ENCODE peak calls at places on chromosome 5, in ten cellular contexts. E is mesendoderm, U is mammary epithelial cell, D is HepG2, L is GM23338, V is A549, F is astrocyte, Z is fibroblast of lung, R is PC-3, H is hepatocyte. W is an unnamed sample.

GRCh38 chr5:123035950-123036390 is 555 bp downstream of the PPIC start:
- DNase-seq in E (peak), U (peak), D (peak), L (peak), V (peak), F (peak), Z (peak), R (peak), H (peak), W (peak)

GRCh38 chr5:56575821-56576220 is 239.5 kb upstream of the MAP3K1 start:
- DNase-seq in E (no peak), U (no peak), D (no peak), L (no peak), V (no peak), F (no peak), Z (no peak), R (peak), H (no peak), W (no peak)

GRCh38 chr5:150515446-150515845 is 7.5 kb downstream of the NDST1 start:
- DNase-seq in E (peak), U (no peak), D (no peak), L (no peak), V (no peak), F (peak), Z (peak), R (no peak), H (no peak), W (peak)

GRCh38 chr5:95667678-95668077 is 15.1 kb downstream of the SPATA9 start:
- DNase-seq in E (no peak), U (no peak), D (no peak), L (no peak), V (no peak), F (no peak), Z (no peak), R (no peak), H (no peak), W (no peak)

GRCh38 chr5:80109549-80110478 is 74.7 kb downstream of the THBS4 start:
- DNase-seq in E (no peak), U (no peak), D (no peak), L (peak), V (no peak), F (no peak), Z (no peak), R (no peak), H (peak), W (no peak)

GRCh38 chr5:32115985-32116384 is 58.1 kb downstream of the GOLPH3 start:
- DNase-seq in E (peak), U (no peak), D (no peak), L (peak), V (peak), F (no peak), Z (no peak), R (no peak), H (no peak), W (no peak)

GRCh38 chr5:116563909-116564308 is 10.7 kb downstream of the SEMA6A start:
- DNase-seq in E (no peak), U (no peak), D (no peak), L (no peak), V (no peak), F (no peak), Z (no peak), R (no peak), H (no peak), W (no peak)

GRCh38 chr5:160315968-160316367 is 3.6 kb upstream of the CCNJL start:
- DNase-seq in E (peak), U (peak), D (peak), L (no peak), V (peak), F (peak), Z (no peak), R (peak), H (peak), W (peak)

GRCh38 chr5:29150840-29151239 is 2042.6 kb upstream of the CDH6 start:
- DNase-seq in E (peak), U (no peak), D (no peak), L (peak), V (no peak), F (no peak), Z (no peak), R (no peak), H (no peak), W (no peak)

GRCh38 chr5:76000586-76000985 is 82.6 kb upstream of the SV2C start:
- DNase-seq in E (no peak), U (no peak), D (no peak), L (no peak), V (no peak), F (no peak), Z (no peak), R (no peak), H (no peak), W (no peak)

GRCh38 chr5:143314664-143315063 is 88.8 kb downstream of the NR3C1 start:
- DNase-seq in E (no peak), U (peak), D (no peak), L (no peak), V (no peak), F (peak), Z (peak), R (peak), H (no peak), W (peak)

GRCh38 chr5:134227259-134227658 is 1.4 kb upstream of the PPP2CA start:
- DNase-seq in E (peak), U (peak), D (peak), L (peak), V (no peak), F (no peak), Z (no peak), R (no peak), H (peak), W (no peak)

GRCh38 chr5:27402828-27403227 is 364.4 kb upstream of the CDH9 start:
- DNase-seq in E (no peak), U (no peak), D (no peak), L (no peak), V (no peak), F (no peak), Z (no peak), R (no peak), H (no peak), W (no peak)

GRCh38 chr5:41537581-41537980 is 27.2 kb upstream of the PLCXD3 start:
- DNase-seq in E (no peak), U (no peak), D (no peak), L (no peak), V (no peak), F (no peak), Z (no peak), R (no peak), H (no peak), W (no peak)

GRCh38 chr5:96297290-96297689 is 135.8 kb downstream of the PCSK1 start:
- DNase-seq in E (peak), U (peak), D (peak), L (no peak), V (no peak), F (peak), Z (peak), R (no peak), H (peak), W (no peak)

GRCh38 chr5:138439537-138440225 is 824 bp downstream of the REEP2 start:
- DNase-seq in E (peak), U (no peak), D (no peak), L (peak), V (no peak), F (no peak), Z (no peak), R (no peak), H (peak), W (no peak)

GRCh38 chr5:146533882-146534281 is 17.9 kb upstream of the GPR151 start:
- DNase-seq in E (no peak), U (no peak), D (no peak), L (peak), V (no peak), F (no peak), Z (no peak), R (no peak), H (no peak), W (no peak)

GRCh38 chr5:122701640-122702523 is 73.0 kb upstream of the SNX2 start:
- DNase-seq in E (peak), U (no peak), D (no peak), L (no peak), V (no peak), F (no peak), Z (no peak), R (no peak), H (no peak), W (no peak)

GRCh38 chr5:39713224-39713911 is 288.6 kb upstream of the DAB2 start:
- DNase-seq in E (peak), U (no peak), D (no peak), L (no peak), V (no peak), F (no peak), Z (peak), R (peak), H (no peak), W (no peak)

GRCh38 chr5:122756263-122756911 is 18.5 kb upstream of the SNX2 start:
- DNase-seq in E (peak), U (peak), D (no peak), L (no peak), V (no peak), F (peak), Z (peak), R (peak), H (no peak), W (peak)

GRCh38 chr5:79872309-79872708 is 118.8 kb downstream of the MTX3 start:
- DNase-seq in E (no peak), U (no peak), D (no peak), L (no peak), V (no peak), F (no peak), Z (no peak), R (no peak), H (no peak), W (no peak)

GRCh38 chr5:95709967-95710650 is 21.0 kb upstream of the RHOBTB3 start:
- DNase-seq in E (peak), U (no peak), D (peak), L (peak), V (no peak), F (no peak), Z (no peak), R (peak), H (peak), W (no peak)

GRCh38 chr5:11139471-11139870 is 378.4 kb upstream of the DAP start:
- DNase-seq in E (peak), U (no peak), D (no peak), L (peak), V (no peak), F (peak), Z (no peak), R (peak), H (no peak), W (no peak)

GRCh38 chr5:177447611-177448243 is 1.1 kb downstream of the PRR7 start:
- DNase-seq in E (peak), U (peak), D (peak), L (peak), V (peak), F (peak), Z (peak), R (peak), H (peak), W (peak)

GRCh38 chr5:59767753-59768159 is 125.8 kb downstream of the PDE4D start:
- DNase-seq in E (no peak), U (peak), D (no peak), L (no peak), V (no peak), F (peak), Z (no peak), R (no peak), H (no peak), W (peak)

GRCh38 chr5:59768204-59769040 is 125.1 kb downstream of the PDE4D start:
- DNase-seq in E (peak), U (peak), D (peak), L (peak), V (no peak), F (peak), Z (peak), R (peak), H (peak), W (peak)

GRCh38 chr5:59769832-59770231 is 123.7 kb downstream of the PDE4D start:
- DNase-seq in E (no peak), U (no peak), D (no peak), L (no peak), V (no peak), F (peak), Z (no peak), R (peak), H (no peak), W (no peak)

GRCh38 chr5:59770953-59771352 is 122.6 kb downstream of the PDE4D start:
- DNase-seq in E (no peak), U (no peak), D (no peak), L (no peak), V (no peak), F (no peak), Z (no peak), R (no peak), H (no peak), W (no peak)

DNA sequence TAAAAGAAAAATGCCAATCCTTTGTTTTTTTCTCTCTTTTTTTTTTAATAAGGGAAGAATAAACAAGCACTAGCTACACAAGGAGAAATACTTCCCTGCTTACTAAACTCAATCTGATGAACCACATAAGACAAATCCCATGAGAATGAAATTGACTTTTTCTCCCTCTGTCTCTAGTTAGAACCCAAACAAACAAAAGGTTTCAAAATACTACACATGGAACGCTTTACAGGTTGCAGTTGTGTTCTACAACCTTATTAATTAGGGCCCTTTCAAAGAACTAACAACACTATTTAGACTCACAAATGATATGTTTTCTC is 124.5 kb downstream of the PDE4D start:
- DNase-seq in E (no peak), U (no peak), D (no peak), L (no peak), V (no peak), F (no peak), Z (no peak), R (no peak), H (no peak), W (no peak)
- H3K4me2 ChIP-seq in E (no peak), U (peak), D (peak), L (peak), V (peak), F (peak), Z (peak), R (peak), H (peak), W (peak)

GRCh38 chr5:53438079-53438478 is 42.4 kb upstream of the FST start:
- DNase-seq in E (no peak), U (no peak), D (no peak), L (no peak), V (no peak), F (no peak), Z (no peak), R (no peak), H (no peak), W (no peak)
- H3K4me2 ChIP-seq in E (no peak), U (no peak), D (no peak), L (no peak), V (no peak), F (no peak), Z (no peak), R (peak), H (no peak), W (no peak)

GRCh38 chr5:77358566-77359205 is 133.4 kb downstream of the WDR41 start:
- DNase-seq in E (peak), U (peak), D (no peak), L (no peak), V (no peak), F (peak), Z (peak), R (peak), H (peak), W (no peak)
- H3K4me2 ChIP-seq in E (no peak), U (no peak), D (no peak), L (no peak), V (peak), F (no peak), Z (peak), R (no peak), H (no peak), W (no peak)

GRCh38 chr5:137345396-137345795 is 153.7 kb downstream of the SPOCK1 start:
- DNase-seq in E (no peak), U (no peak), D (no peak), L (no peak), V (no peak), F (no peak), Z (no peak), R (no peak), H (no peak), W (peak)
- H3K4me2 ChIP-seq in E (no peak), U (no peak), D (no peak), L (no peak), V (no peak), F (no peak), Z (no peak), R (no peak), H (no peak), W (no peak)

DNA sequence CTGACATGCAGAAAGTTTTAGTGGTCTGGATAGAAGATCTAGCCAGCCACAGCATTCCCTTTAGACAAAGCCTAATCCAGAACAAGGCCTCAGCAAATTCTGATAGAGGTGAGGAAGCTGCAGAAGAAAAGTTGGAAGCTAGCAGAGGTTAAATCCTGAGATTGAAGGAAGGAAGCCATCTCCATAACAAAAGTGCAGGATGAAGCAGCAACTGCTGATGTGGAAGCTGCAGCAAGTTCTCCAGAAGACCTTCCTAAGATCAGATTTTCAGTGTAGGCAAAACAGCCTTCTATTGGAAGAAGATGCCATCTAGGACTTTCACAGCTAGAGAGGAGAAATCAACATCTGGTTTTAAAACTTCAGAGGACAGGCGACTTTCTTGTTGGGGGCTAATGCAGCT is 77.5 kb downstream of the TRIO start:
- DNase-seq in E (no peak), U (no peak), D (no peak), L (no peak), V (no peak), F (no peak), Z (no peak), R (no peak), H (no peak), W (no peak)
- H3K4me2 ChIP-seq in E (no peak), U (no peak), D (no peak), L (peak), V (no peak), F (no peak), Z (no peak), R (no peak), H (no peak), W (no peak)

DNA sequence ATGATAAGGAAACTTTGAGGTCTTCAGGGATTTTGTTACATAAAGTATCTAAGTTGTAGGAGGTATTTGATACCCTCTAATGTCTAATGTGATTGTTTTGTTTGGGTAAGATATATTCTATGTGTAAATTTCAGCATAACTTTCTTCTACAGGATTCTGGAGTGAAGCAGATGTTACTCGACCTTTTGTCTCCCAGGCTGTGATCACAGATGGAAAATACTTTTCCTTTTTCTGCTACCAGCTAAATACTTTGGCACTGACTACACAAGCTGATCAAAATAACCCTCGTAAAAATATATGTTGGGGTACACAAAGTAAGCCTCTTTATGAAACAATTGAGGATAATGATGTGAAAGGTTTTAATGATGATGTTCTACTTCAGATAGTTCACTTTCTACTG is 6.0 kb downstream of the MRPS30 start:
- DNase-seq in E (no peak), U (no peak), D (no peak), L (no peak), V (no peak), F (no peak), Z (no peak), R (no peak), H (no peak), W (peak)
- H3K4me2 ChIP-seq in E (no peak), U (no peak), D (no peak), L (no peak), V (no peak), F (no peak), Z (no peak), R (no peak), H (no peak), W (no peak)

DNA sequence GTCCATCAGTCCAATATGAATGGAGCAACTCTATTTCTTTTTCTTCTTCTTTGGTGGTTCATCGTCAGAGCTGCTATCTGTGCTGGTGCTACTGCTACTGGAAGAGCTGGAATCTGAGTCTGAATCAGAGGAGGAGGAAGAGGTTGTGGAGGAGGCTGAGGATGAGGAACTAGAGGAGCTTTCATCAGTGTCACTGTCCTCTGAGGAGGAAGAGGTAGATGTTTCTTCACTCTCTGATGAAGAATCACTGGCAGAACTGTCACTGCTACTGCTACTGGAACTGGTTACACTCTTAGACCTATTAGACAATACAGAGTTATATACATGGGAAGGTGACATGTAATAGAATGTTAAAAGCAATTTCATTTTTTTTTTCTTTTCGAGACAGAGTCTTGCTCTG is 27.8 kb downstream of the ZCCHC10 start:
- DNase-seq in E (no peak), U (no peak), D (no peak), L (no peak), V (no peak), F (no peak), Z (no peak), R (no peak), H (no peak), W (no peak)
- H3K4me2 ChIP-seq in E (no peak), U (no peak), D (no peak), L (no peak), V (no peak), F (no peak), Z (no peak), R (no peak), H (no peak), W (no peak)

DNA sequence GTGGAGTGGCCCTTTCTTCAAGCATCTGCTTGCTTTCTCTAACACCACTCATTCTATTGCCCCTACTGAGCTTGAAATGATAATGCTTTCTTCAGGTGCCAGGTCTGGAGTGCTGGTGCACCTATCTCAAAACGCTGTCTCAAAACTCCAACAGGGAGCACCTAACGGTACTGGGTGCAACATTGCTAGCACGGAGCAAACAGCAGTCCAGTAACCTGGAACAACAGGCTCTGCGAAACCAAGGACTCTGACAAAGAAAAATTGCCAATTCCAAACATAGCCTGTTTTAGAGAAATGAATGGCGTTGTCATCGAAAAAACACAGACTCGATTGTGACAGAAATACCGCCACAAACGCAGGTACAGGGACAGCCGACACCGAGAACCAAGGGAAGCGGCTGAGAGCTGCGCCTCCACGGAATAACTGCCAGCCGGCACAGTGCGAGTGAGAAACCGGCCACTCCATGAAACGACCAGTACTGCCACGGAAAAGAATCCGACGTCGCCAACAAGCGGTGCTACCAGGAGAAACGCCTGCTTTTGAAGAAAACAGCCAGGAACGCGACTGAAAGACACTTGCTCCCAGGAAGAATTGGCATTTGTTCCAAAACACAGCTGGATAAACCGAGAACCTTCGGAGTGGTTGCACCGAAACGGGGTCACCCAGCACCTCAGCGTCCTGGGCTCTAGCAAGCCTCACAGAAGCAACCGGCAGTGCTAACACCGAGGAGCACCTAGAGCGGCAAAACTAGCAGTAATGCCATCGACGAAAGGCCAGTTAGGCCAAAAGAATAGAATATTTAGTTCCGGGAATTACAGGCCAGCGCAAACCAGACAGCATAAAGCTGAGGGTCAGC is 3.0 kb downstream of the ANXA2R start:
- DNase-seq in E (peak), U (no peak), D (no peak), L (peak), V (no peak), F (peak), Z (peak), R (peak), H (no peak), W (peak)
- H3K4me2 ChIP-seq in E (peak), U (peak), D (no peak), L (peak), V (no peak), F (peak), Z (peak), R (peak), H (peak), W (peak)

GRCh38 chr5:124740991-124741583 is 5.4 kb downstream of the ZNF608 start:
- DNase-seq in E (no peak), U (peak), D (no peak), L (no peak), V (no peak), F (peak), Z (peak), R (peak), H (no peak), W (no peak)
- H3K4me2 ChIP-seq in E (no peak), U (peak), D (no peak), L (peak), V (peak), F (peak), Z (peak), R (peak), H (peak), W (no peak)

GRCh38 chr5:59569158-59569557 is 324.4 kb downstream of the PDE4D start:
- DNase-seq in E (no peak), U (no peak), D (no peak), L (no peak), V (no peak), F (peak), Z (no peak), R (peak), H (no peak), W (no peak)
- H3K4me2 ChIP-seq in E (no peak), U (no peak), D (no peak), L (peak), V (peak), F (no peak), Z (no peak), R (no peak), H (no peak), W (no peak)